ENCODE peak calls at places on chromosomes 6 and 20, in six cellular contexts. One of them, this sample, is unnamed.

GRCh38 chr20:54843891-54844290 is 368.5 kb downstream of the DOK5 start:
- DNase-seq in K562: no peak
- DNase-seq in hepatocyte: no peak
- DNase-seq in GM23338: no peak
- DNase-seq in GM23248: no peak
- DNase-seq in H1: no peak
- DNase-seq in this sample: no peak

GRCh38 chr20:4726710-4727391 is 5.1 kb downstream of the PRND start:
- DNase-seq in GM23248: peak
- DNase-seq in hepatocyte: no peak
- DNase-seq in GM23338: no peak
- DNase-seq in H1: no peak
- DNase-seq in K562: no peak
- DNase-seq in this sample: no peak

GRCh38 chr6:149129401-149130077 is 188.0 kb upstream of the TAB2 start:
- DNase-seq in K562: no peak
- DNase-seq in GM23338: no peak
- DNase-seq in hepatocyte: no peak
- DNase-seq in GM23248: peak
- DNase-seq in H1: no peak
- DNase-seq in this sample: peak

GRCh38 chr6:140401666-140402255 is 1027.3 kb upstream of the CITED2 start:
- DNase-seq in K562: no peak
- DNase-seq in GM23248: peak
- DNase-seq in GM23338: no peak
- DNase-seq in H1: no peak
- DNase-seq in hepatocyte: no peak
- DNase-seq in this sample: peak

GRCh38 chr6:19413323-19413722 is 423.8 kb upstream of the ID4 start:
- DNase-seq in GM23248: peak
- DNase-seq in K562: no peak
- DNase-seq in H1: no peak
- DNase-seq in GM23338: no peak
- DNase-seq in hepatocyte: no peak
- DNase-seq in this sample: peak

GRCh38 chr6:151118453-151119123 is 121.2 kb upstream of the AKAP12 start:
- DNase-seq in GM23338: no peak
- DNase-seq in K562: no peak
- DNase-seq in hepatocyte: peak
- DNase-seq in GM23248: no peak
- DNase-seq in H1: no peak
- DNase-seq in this sample: no peak

GRCh38 chr6:4644962-4645361 is 131.2 kb upstream of the CDYL start:
- DNase-seq in K562: no peak
- DNase-seq in hepatocyte: peak
- DNase-seq in H1: no peak
- DNase-seq in GM23248: no peak
- DNase-seq in GM23338: no peak
- DNase-seq in this sample: peak

GRCh38 chr6:105805581-105806023 is 280.5 kb upstream of the PRDM1 start:
- DNase-seq in H1: no peak
- DNase-seq in GM23248: peak
- DNase-seq in GM23338: no peak
- DNase-seq in K562: peak
- DNase-seq in hepatocyte: no peak
- DNase-seq in this sample: no peak

GRCh38 chr20:11432407-11432806 is 485.3 kb upstream of the BTBD3 start:
- DNase-seq in K562: no peak
- DNase-seq in GM23248: peak
- DNase-seq in hepatocyte: no peak
- DNase-seq in H1: no peak
- DNase-seq in GM23338: no peak
- DNase-seq in this sample: peak

GRCh38 chr6:28383235-28384142 is 16.1 kb downstream of the ZSCAN12 start:
- DNase-seq in GM23338: peak
- DNase-seq in K562: peak
- DNase-seq in GM23248: peak
- DNase-seq in H1: peak
- DNase-seq in hepatocyte: peak
- DNase-seq in this sample: peak

GRCh38 chr6:64874776-64875175 is 832.2 kb downstream of the EYS start:
- DNase-seq in K562: no peak
- DNase-seq in H1: no peak
- DNase-seq in hepatocyte: no peak
- DNase-seq in GM23248: no peak
- DNase-seq in GM23338: no peak
- DNase-seq in this sample: no peak

GRCh38 chr6:111872521-111873177 is 603 bp downstream of the FYN start:
- DNase-seq in GM23248: peak
- DNase-seq in K562: peak
- DNase-seq in H1: peak
- DNase-seq in GM23338: no peak
- DNase-seq in hepatocyte: peak
- DNase-seq in this sample: no peak

GRCh38 chr20:51310216-51310615 is 232.3 kb downstream of the NFATC2 start:
- DNase-seq in K562: no peak
- DNase-seq in hepatocyte: peak
- DNase-seq in GM23338: no peak
- DNase-seq in H1: no peak
- DNase-seq in GM23248: peak
- DNase-seq in this sample: no peak

GRCh38 chr6:1780468-1780867 is 170.8 kb downstream of the FOXC1 start:
- DNase-seq in H1: no peak
- DNase-seq in GM23338: no peak
- DNase-seq in GM23248: no peak
- DNase-seq in hepatocyte: no peak
- DNase-seq in K562: no peak
- DNase-seq in this sample: no peak

GRCh38 chr6:75491302-75491701 is 2.3 kb downstream of the FILIP1 start:
- DNase-seq in H1: no peak
- DNase-seq in K562: no peak
- DNase-seq in GM23248: no peak
- DNase-seq in GM23338: no peak
- DNase-seq in hepatocyte: no peak
- DNase-seq in this sample: no peak

GRCh38 chr6:192313-192664 is 100.0 kb upstream of the DUSP22 start:
- DNase-seq in H1: no peak
- DNase-seq in GM23338: no peak
- DNase-seq in hepatocyte: no peak
- DNase-seq in GM23248: no peak
- DNase-seq in K562: no peak
- DNase-seq in this sample: no peak

GRCh38 chr6:12957321-12958051 is 240.9 kb downstream of the PHACTR1 start:
- DNase-seq in K562: no peak
- DNase-seq in hepatocyte: peak
- DNase-seq in H1: peak
- DNase-seq in GM23248: peak
- DNase-seq in GM23338: peak
- DNase-seq in this sample: peak

GRCh38 chr20:29079769-29080690 is 2177.4 kb upstream of the DEFB115 start:
- DNase-seq in GM23248: peak
- DNase-seq in hepatocyte: no peak
- DNase-seq in K562: peak
- DNase-seq in H1: no peak
- DNase-seq in GM23338: no peak
- DNase-seq in this sample: no peak

GRCh38 chr6:145031962-145032361 is 703.4 kb downstream of the EPM2A start:
- DNase-seq in K562: no peak
- DNase-seq in H1: no peak
- DNase-seq in hepatocyte: no peak
- DNase-seq in GM23338: no peak
- DNase-seq in GM23248: no peak
- DNase-seq in this sample: no peak

GRCh38 chr20:56631318-56631989 is 2.3 kb downstream of the TFAP2C start:
- DNase-seq in hepatocyte: no peak
- DNase-seq in K562: no peak
- DNase-seq in H1: no peak
- DNase-seq in GM23338: peak
- DNase-seq in GM23248: no peak
- DNase-seq in this sample: peak
- TF ChIP-seq EZH2 in hepatocyte: peak
- TF ChIP-seq EZH2 in K562: no peak
- TF ChIP-seq EZH2 in H1: peak
- TF ChIP-seq EZH2 in GM23338: no peak
- TF ChIP-seq EZH2 in GM23248: no peak
- TF ChIP-seq EZH2 in this sample: no peak

GRCh38 chr20:44656447-44656846 is 4.9 kb upstream of the ADA start:
- DNase-seq in GM23248: no peak
- DNase-seq in K562: no peak
- DNase-seq in H1: no peak
- DNase-seq in GM23338: peak
- DNase-seq in hepatocyte: no peak
- DNase-seq in this sample: no peak

GRCh38 chr20:44650777-44651493 is 564 bp downstream of the ADA start:
- DNase-seq in K562: no peak
- DNase-seq in GM23338: peak
- DNase-seq in hepatocyte: no peak
- DNase-seq in GM23248: peak
- DNase-seq in H1: no peak
- DNase-seq in this sample: no peak

GRCh38 chr20:44651507-44652373 is at the start of gene ADA:
- DNase-seq in H1: peak
- DNase-seq in K562: peak
- DNase-seq in hepatocyte: peak
- DNase-seq in GM23248: peak
- DNase-seq in GM23338: peak
- DNase-seq in this sample: peak

GRCh38 chr20:44649976-44650375 is 1.5 kb downstream of the ADA start:
- DNase-seq in GM23338: no peak
- DNase-seq in hepatocyte: no peak
- DNase-seq in GM23248: no peak
- DNase-seq in H1: no peak
- DNase-seq in K562: no peak
- DNase-seq in this sample: no peak

GRCh38 chr20:44653536-44653935 is 2.0 kb upstream of the ADA start:
- DNase-seq in GM23338: no peak
- DNase-seq in K562: no peak
- DNase-seq in GM23248: no peak
- DNase-seq in hepatocyte: no peak
- DNase-seq in H1: no peak
- DNase-seq in this sample: no peak
- H3K4me2 ChIP-seq in GM23338: peak
- H3K4me2 ChIP-seq in K562: no peak
- H3K4me2 ChIP-seq in GM23248: no peak
- H3K4me2 ChIP-seq in hepatocyte: no peak
- H3K4me2 ChIP-seq in H1: no peak
- H3K4me2 ChIP-seq in this sample: no peak

GRCh38 chr20:57808266-57808866 is 98.6 kb upstream of the PMEPA1 start:
- DNase-seq in K562: no peak
- DNase-seq in H1: no peak
- DNase-seq in GM23248: no peak
- DNase-seq in GM23338: no peak
- DNase-seq in hepatocyte: no peak
- DNase-seq in this sample: no peak

GRCh38 chr20:57809661-57810172 is 99.9 kb upstream of the PMEPA1 start:
- DNase-seq in K562: no peak
- DNase-seq in hepatocyte: peak
- DNase-seq in GM23248: peak
- DNase-seq in H1: no peak
- DNase-seq in GM23338: no peak
- DNase-seq in this sample: peak

GRCh38 chr20:57807418-57808265 is 97.8 kb upstream of the PMEPA1 start:
- DNase-seq in hepatocyte: no peak
- DNase-seq in H1: no peak
- DNase-seq in GM23338: no peak
- DNase-seq in GM23248: peak
- DNase-seq in K562: no peak
- DNase-seq in this sample: peak

GRCh38 chr20:57810511-57811372 is 100.9 kb upstream of the PMEPA1 start:
- DNase-seq in K562: no peak
- DNase-seq in GM23248: no peak
- DNase-seq in GM23338: peak
- DNase-seq in H1: no peak
- DNase-seq in hepatocyte: peak
- DNase-seq in this sample: peak

DNA sequence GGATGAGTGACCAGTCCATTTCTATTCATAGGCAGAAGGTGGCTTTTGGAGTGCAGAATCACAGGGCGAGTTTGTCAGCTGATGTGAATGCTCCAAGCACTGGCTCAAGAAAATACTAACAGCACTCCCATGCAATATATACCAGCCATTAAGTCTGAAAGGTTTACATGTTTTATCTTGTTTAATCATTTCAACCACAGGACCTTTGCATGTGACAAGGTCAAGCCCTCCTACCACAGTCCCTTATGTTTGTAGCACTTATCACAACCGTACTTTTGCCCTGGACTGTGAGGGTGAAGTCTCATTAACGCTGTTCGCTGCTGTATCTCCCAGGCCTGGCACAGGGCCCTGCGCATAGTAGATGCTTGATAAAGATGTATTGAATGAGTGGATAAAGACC is 99.3 kb upstream of the PMEPA1 start:
- DNase-seq in GM23248: no peak
- DNase-seq in GM23338: no peak
- DNase-seq in H1: no peak
- DNase-seq in hepatocyte: no peak
- DNase-seq in K562: no peak
- DNase-seq in this sample: no peak
- TF ChIP-seq EZH2 in GM23248: no peak
- TF ChIP-seq EZH2 in GM23338: no peak
- TF ChIP-seq EZH2 in H1: no peak
- TF ChIP-seq EZH2 in hepatocyte: no peak
- TF ChIP-seq EZH2 in K562: no peak
- TF ChIP-seq EZH2 in this sample: no peak

GRCh38 chr20:63622096-63622495 is 4.8 kb downstream of the GMEB2 start:
- DNase-seq in GM23338: no peak
- DNase-seq in GM23248: no peak
- DNase-seq in H1: no peak
- DNase-seq in hepatocyte: no peak
- DNase-seq in K562: peak
- DNase-seq in this sample: no peak

GRCh38 chr20:63619086-63619485 is 7.8 kb downstream of the GMEB2 start:
- DNase-seq in GM23248: no peak
- DNase-seq in K562: no peak
- DNase-seq in hepatocyte: no peak
- DNase-seq in H1: no peak
- DNase-seq in GM23338: no peak
- DNase-seq in this sample: no peak

GRCh38 chr20:63619505-63619904 is 7.4 kb downstream of the GMEB2 start:
- DNase-seq in H1: no peak
- DNase-seq in K562: no peak
- DNase-seq in GM23248: no peak
- DNase-seq in GM23338: no peak
- DNase-seq in hepatocyte: no peak
- DNase-seq in this sample: no peak

GRCh38 chr20:63622732-63623131 is 4.2 kb downstream of the GMEB2 start:
- DNase-seq in GM23338: no peak
- DNase-seq in GM23248: no peak
- DNase-seq in H1: no peak
- DNase-seq in K562: no peak
- DNase-seq in hepatocyte: no peak
- DNase-seq in this sample: no peak

DNA sequence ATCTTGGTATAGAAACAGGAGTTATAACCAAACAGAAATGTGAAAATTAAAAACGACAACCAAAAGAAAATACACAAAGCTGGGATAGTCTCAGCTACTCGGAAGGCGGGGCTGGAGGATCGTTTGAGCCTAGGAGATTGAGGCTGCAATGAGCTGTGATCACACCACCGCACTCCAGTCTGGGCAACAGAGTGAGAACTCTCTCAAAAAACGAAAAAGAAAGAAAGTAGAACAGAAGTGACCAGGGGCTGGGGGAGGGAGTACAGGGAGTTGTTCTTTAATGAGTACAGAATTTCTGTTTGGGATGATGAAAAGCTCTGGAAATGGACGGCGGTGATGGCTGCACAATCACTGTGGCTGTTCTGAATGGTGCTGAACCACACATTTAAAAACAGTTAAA is 5.9 kb downstream of the GMEB2 start:
- DNase-seq in GM23248: no peak
- DNase-seq in H1: no peak
- DNase-seq in K562: no peak
- DNase-seq in hepatocyte: no peak
- DNase-seq in GM23338: no peak
- DNase-seq in this sample: no peak
- H3K4me2 ChIP-seq in GM23248: no peak
- H3K4me2 ChIP-seq in H1: no peak
- H3K4me2 ChIP-seq in K562: no peak
- H3K4me2 ChIP-seq in hepatocyte: no peak
- H3K4me2 ChIP-seq in GM23338: no peak
- H3K4me2 ChIP-seq in this sample: no peak